ENCODE peak calls at places on chromosome 1, in six cellular contexts. N is GDM1, R is breast epithelium, U is amniotic stem cell, D is AG20443, K is coronary artery. F is an unnamed sample.

GRCh38 chr1:52955129-52955970 is 28.3 kb downstream of the SCP2 start:
- DNase-seq in N (no peak), R (no peak), U (peak), D (peak), K (no peak), F (peak)

GRCh38 chr1:171477804-171478203 is 7.5 kb upstream of the PRRC2C start:
- DNase-seq in N (no peak), R (no peak), U (no peak), D (no peak), K (no peak), F (no peak)

GRCh38 chr1:228978486-228979324 is 243.4 kb downstream of the RHOU start:
- DNase-seq in N (no peak), R (peak), U (no peak), D (peak), K (peak), F (peak)

GRCh38 chr1:91383461-91383860 is 21.2 kb downstream of the HFM1 start:
- DNase-seq in N (no peak), R (no peak), U (no peak), D (no peak), K (no peak), F (no peak)

GRCh38 chr1:92961131-92961895 is at the start of gene DIPK1A:
- DNase-seq in N (peak), R (peak), U (peak), D (peak), K (peak), F (peak)

GRCh38 chr1:239164451-239165180 is 221.8 kb upstream of the CHRM3 start:
- DNase-seq in N (no peak), R (no peak), U (no peak), D (no peak), K (no peak), F (no peak)

GRCh38 chr1:200780545-200781444 is 42.1 kb downstream of the CAMSAP2 start:
- DNase-seq in N (no peak), R (no peak), U (peak), D (no peak), K (no peak), F (peak)

GRCh38 chr1:107877749-107878148 is 87.2 kb downstream of the VAV3 start:
- DNase-seq in N (peak), R (no peak), U (no peak), D (no peak), K (no peak), F (no peak)

GRCh38 chr1:93275634-93276295 is 69.9 kb upstream of the DR1 start:
- DNase-seq in N (no peak), R (no peak), U (no peak), D (no peak), K (no peak), F (no peak)

GRCh38 chr1:24902471-24902891 is 27.6 kb downstream of the RUNX3 start:
- DNase-seq in N (no peak), R (peak), U (no peak), D (peak), K (peak), F (no peak)

GRCh38 chr1:204274441-204274840 is 60.7 kb upstream of the GOLT1A start:
- DNase-seq in N (no peak), R (no peak), U (no peak), D (peak), K (no peak), F (no peak)

GRCh38 chr1:228151526-228151925 is 1.8 kb downstream of the GJC2 start:
- DNase-seq in N (no peak), R (peak), U (no peak), D (no peak), K (peak), F (no peak)

GRCh38 chr1:244918422-244919319 is 54.3 kb upstream of the HNRNPU start:
- DNase-seq in N (peak), R (no peak), U (peak), D (peak), K (no peak), F (peak)

GRCh38 chr1:43453442-43454269 is at the start of gene HYI:
- DNase-seq in N (no peak), R (peak), U (peak), D (peak), K (peak), F (peak)

GRCh38 chr1:173506437-173506836 is 29.3 kb downstream of the PRDX6 start:
- DNase-seq in N (no peak), R (no peak), U (no peak), D (no peak), K (no peak), F (no peak)

GRCh38 chr1:29631361-29631760 is 395.0 kb downstream of the PTPRU start:
- DNase-seq in N (no peak), R (no peak), U (no peak), D (no peak), K (peak), F (no peak)

GRCh38 chr1:10237157-10237539 is 26.8 kb downstream of the KIF1B start:
- DNase-seq in N (no peak), R (no peak), U (no peak), D (no peak), K (no peak), F (no peak)